ENCODE peak calls at places on chromosomes 6 and 20, in ten cellular contexts. W, L, R, K, D, M, H, S, A and I are unnamed samples.

GRCh38 chr6:64325093-64325492 is 689.5 kb downstream of the PHF3 start:
- DNase-seq in A (no peak), R (no peak), M (no peak), L (no peak), W (no peak), S (no peak), H (no peak), D (no peak), K (no peak), I (no peak)

GRCh38 chr20:49541733-49542513 is 26.0 kb downstream of the PTGIS start:
- DNase-seq in M (peak), K (peak), D (peak), W (peak), A (peak), S (peak), R (peak), H (peak), L (peak), I (peak)

GRCh38 chr6:156169361-156169760 is 607.8 kb upstream of the ARID1B start:
- DNase-seq in R (no peak), H (no peak), W (no peak), M (no peak), L (no peak), K (no peak), A (no peak), D (no peak), S (no peak), I (no peak)

GRCh38 chr6:146881228-146882181 is 282.7 kb downstream of the ADGB start:
- DNase-seq in H (no peak), S (no peak), R (no peak), A (no peak), K (no peak), D (peak), M (no peak), W (no peak), L (no peak), I (no peak)

GRCh38 chr20:53773792-53774371 is 180.2 kb upstream of the ZNF217 start:
- DNase-seq in S (no peak), R (peak), L (no peak), W (no peak), H (peak), A (no peak), K (no peak), M (peak), D (no peak), I (no peak)

GRCh38 chr20:54284928-54285704 is 77.2 kb downstream of the PFDN4 start:
- DNase-seq in S (peak), H (peak), W (no peak), R (no peak), M (no peak), K (no peak), L (no peak), D (no peak), A (no peak), I (no peak)

GRCh38 chr6:167571550-167571949 is 246.7 kb downstream of the TTLL2 start:
- DNase-seq in R (no peak), D (no peak), L (no peak), S (no peak), W (no peak), M (no peak), A (no peak), K (no peak), H (no peak), I (no peak)

GRCh38 chr6:51932956-51933355 is 154.5 kb downstream of the PKHD1 start:
- DNase-seq in A (no peak), M (no peak), L (no peak), R (no peak), K (no peak), D (no peak), H (no peak), W (no peak), S (no peak), I (no peak)

GRCh38 chr6:26104457-26105108 is 17.4 kb downstream of the HFE start:
- DNase-seq in M (peak), W (peak), L (no peak), A (peak), R (no peak), K (no peak), D (peak), H (no peak), S (peak), I (no peak)

GRCh38 chr6:150088481-150089154 is 19.7 kb upstream of the ULBP3 start:
- DNase-seq in K (no peak), W (no peak), M (no peak), L (no peak), H (no peak), A (no peak), R (no peak), D (no peak), S (no peak), I (no peak)

GRCh38 chr20:53706511-53707031 is 112.9 kb upstream of the ZNF217 start:
- DNase-seq in R (no peak), M (no peak), H (peak), L (no peak), W (peak), K (peak), D (no peak), A (no peak), S (peak), I (no peak)

GRCh38 chr6:166627875-166628849 is 1.1 kb upstream of the RPS6KA2 start:
- DNase-seq in D (peak), W (peak), R (no peak), M (peak), K (no peak), S (peak), A (peak), H (peak), L (no peak), I (peak)

GRCh38 chr20:33518071-33518470 is 28.2 kb downstream of the CBFA2T2 start:
- DNase-seq in S (no peak), K (no peak), M (peak), D (no peak), W (no peak), L (no peak), A (no peak), H (peak), R (peak), I (no peak)

GRCh38 chr6:148379481-148379880 is 36.8 kb downstream of the SASH1 start:
- DNase-seq in L (no peak), D (no peak), W (no peak), K (no peak), R (no peak), M (no peak), S (no peak), H (no peak), A (no peak), I (no peak)

GRCh38 chr6:44006872-44007303 is 120.4 kb downstream of the MRPL14 start:
- DNase-seq in S (no peak), A (no peak), W (no peak), M (no peak), L (no peak), H (no peak), R (no peak), K (no peak), D (no peak), I (no peak)

GRCh38 chr6:117549606-117550005 is 52.7 kb downstream of the GOPC start:
- DNase-seq in M (no peak), A (no peak), L (no peak), K (no peak), D (no peak), W (peak), H (no peak), S (no peak), R (no peak), I (no peak)

GRCh38 chr20:63483834-63484233 is 11.4 kb upstream of the KCNQ2 start:
- DNase-seq in W (no peak), R (no peak), H (no peak), M (peak), D (peak), K (no peak), S (no peak), A (no peak), L (no peak), I (no peak)